ENCODE peak calls at places on chromosomes 7 and 10, in eight cellular contexts. Y, X, R, A, C, V, S and Z are unnamed samples. For H3K27me3, the result is how much of the 10 kb centered on the place peaks cover.

GRCh38 chr7:17661982-17662585 is 278.2 kb downstream of the SNX13 start:
- DNase-seq in Y (no peak), X (no peak), S (no peak), C (no peak), R (no peak), A (no peak), V (peak), Z (peak)

GRCh38 chr10:127715782-127716378 is 21.1 kb upstream of the FOXI2 start:
- DNase-seq in X (no peak), S (peak), V (peak), Y (peak), C (peak), A (peak), R (peak), Z (peak)

GRCh38 chr10:49015700-49016099 is 76.1 kb upstream of the LRRC18 start:
- DNase-seq in Y (no peak), X (no peak), C (no peak), S (no peak), V (no peak), R (no peak), A (no peak), Z (no peak)

GRCh38 chr7:119959811-119960210 is 313.2 kb upstream of the KCND2 start:
- DNase-seq in X (no peak), Y (no peak), R (no peak), S (no peak), A (peak), C (no peak), V (no peak), Z (peak)

GRCh38 chr7:70177166-70177565 is 578.9 kb downstream of the AUTS2 start:
- DNase-seq in X (no peak), V (no peak), Y (no peak), C (no peak), A (no peak), S (no peak), R (no peak), Z (peak)

GRCh38 chr10:3848768-3849643 is 64.0 kb upstream of the KLF6 start:
- DNase-seq in Y (no peak), V (no peak), A (peak), C (no peak), S (no peak), R (no peak), X (no peak), Z (peak)

GRCh38 chr10:130353928-130354327 is 217.7 kb downstream of the GLRX3 start:
- DNase-seq in V (no peak), R (no peak), X (no peak), S (no peak), Y (no peak), C (no peak), A (no peak), Z (no peak)

GRCh38 chr7:41103331-41103730 is 599.6 kb downstream of the INHBA start:
- DNase-seq in C (no peak), R (no peak), Y (no peak), V (peak), X (no peak), A (peak), S (no peak), Z (peak)

GRCh38 chr10:93190377-93190776 is 116.7 kb downstream of the CYP26A1 start:
- DNase-seq in R (no peak), X (no peak), S (no peak), V (no peak), C (no peak), Y (no peak), A (no peak), Z (no peak)

GRCh38 chr7:1181031-1181430 is 21.0 kb upstream of the ZFAND2A start:
- DNase-seq in R (no peak), C (no peak), V (no peak), Y (no peak), S (no peak), X (no peak), A (no peak), Z (no peak)

GRCh38 chr7:1619152-1620079 is 49.6 kb upstream of the PSMG3 start:
- DNase-seq in A (no peak), X (no peak), Y (no peak), R (no peak), C (peak), V (no peak), S (no peak), Z (no peak)

GRCh38 chr7:50321678-50322077 is 17.2 kb downstream of the IKZF1 start:
- DNase-seq in Y (no peak), X (no peak), S (no peak), V (no peak), R (no peak), C (no peak), A (no peak), Z (no peak)

GRCh38 chr7:42877852-42878251 is 34.0 kb downstream of the C7orf25 start:
- DNase-seq in S (no peak), A (no peak), X (no peak), C (no peak), V (no peak), Y (no peak), R (no peak), Z (no peak)

GRCh38 chr10:42868530-42868929 is 85.9 kb downstream of the BMS1 start:
- DNase-seq in Y (no peak), S (no peak), X (no peak), V (no peak), C (no peak), R (no peak), A (no peak), Z (no peak)

GRCh38 chr7:31562002-31562401 is 48.1 kb downstream of the ITPRID1 start:
- DNase-seq in R (no peak), V (peak), Y (no peak), X (no peak), C (no peak), S (no peak), A (no peak), Z (no peak)

GRCh38 chr7:135508853-135509588 is 881 bp downstream of the CNOT4 start:
- DNase-seq in A (peak), V (peak), Y (peak), R (peak), C (peak), X (peak), S (no peak), Z (peak)

GRCh38 chr7:38428040-38428439 is 154.6 kb upstream of the TARP start:
- DNase-seq in X (no peak), V (no peak), Y (no peak), C (no peak), R (no peak), A (no peak), S (no peak), Z (peak)

GRCh38 chr10:100396605-100397004 is 49.6 kb downstream of the SCD start:
- DNase-seq in Y (no peak), S (no peak), X (no peak), V (no peak), R (no peak), A (no peak), C (no peak), Z (no peak)

GRCh38 chr10:127148066-127148932 is 48.1 kb downstream of the INSYN2A start:
- DNase-seq in C (no peak), V (no peak), S (peak), Y (no peak), X (no peak), R (no peak), A (peak), Z (peak)

GRCh38 chr10:20489961-20490360 is 407.1 kb downstream of the NEBL start:
- DNase-seq in A (no peak), Y (no peak), C (no peak), V (no peak), S (no peak), R (no peak), X (no peak), Z (no peak)

GRCh38 chr7:37986780-37987380 is 66.4 kb downstream of the EPDR1 start:
- DNase-seq in C (no peak), S (no peak), A (no peak), X (no peak), Y (no peak), R (peak), V (peak), Z (no peak)

GRCh38 chr7:50655020-50655419 is 89.8 kb upstream of the DDC start:
- DNase-seq in C (no peak), S (no peak), R (no peak), X (no peak), Y (no peak), A (no peak), V (no peak), Z (no peak)

GRCh38 chr7:84697506-84697905 is 489.4 kb downstream of the SEMA3D start:
- DNase-seq in S (no peak), V (no peak), R (no peak), X (no peak), Y (no peak), A (peak), C (no peak), Z (peak)

GRCh38 chr7:148914208-148914777 is 30.2 kb upstream of the EZH2 start:
- DNase-seq in S (peak), V (no peak), R (no peak), X (peak), A (peak), Y (no peak), C (no peak), Z (peak)

GRCh38 chr7:73810991-73811360 is 19.8 kb upstream of the CLDN4 start:
- DNase-seq in S (no peak), Y (no peak), R (peak), V (peak), X (no peak), A (no peak), C (peak), Z (no peak)

GRCh38 chr10:70602665-70603438 is at the start of gene PRF1:
- DNase-seq in Y (no peak), A (no peak), X (no peak), R (no peak), S (no peak), V (no peak), C (no peak), Z (no peak)

GRCh38 chr10:110376021-110376773 is 71.5 kb upstream of the SMNDC1 start:
- DNase-seq in C (no peak), V (no peak), X (no peak), A (no peak), R (no peak), S (no peak), Y (no peak), Z (no peak)

GRCh38 chr10:79328737-79329504 is 18.3 kb upstream of the PPIF start:
- DNase-seq in V (no peak), Y (no peak), C (no peak), R (no peak), A (peak), X (peak), S (no peak), Z (peak)

GRCh38 chr10:3217301-3217700 is 44.7 kb upstream of the PITRM1 start:
- DNase-seq in Y (no peak), V (no peak), R (no peak), C (no peak), X (no peak), A (peak), S (no peak), Z (peak)

GRCh38 chr10:114571316-114571999 is 86.6 kb downstream of the ABLIM1 start:
- DNase-seq in C (no peak), R (no peak), A (no peak), Y (no peak), V (no peak), X (no peak), S (no peak), Z (no peak)

GRCh38 chr10:133399123-133399601 is 5.2 kb downstream of the MTG1 start:
- DNase-seq in V (no peak), Y (no peak), C (no peak), S (no peak), X (no peak), A (no peak), R (no peak), Z (no peak)

GRCh38 chr10:61942997-61943457 is 41.5 kb downstream of the ARID5B start:
- DNase-seq in Y (no peak), R (no peak), V (no peak), S (no peak), A (no peak), X (no peak), C (no peak), Z (peak)

GRCh38 chr7:1918063-1918645 is 248.1 kb downstream of the ELFN1 start:
- DNase-seq in A (no peak), S (no peak), V (no peak), R (no peak), X (no peak), Y (no peak), C (no peak), Z (no peak)

GRCh38 chr10:36256905-36257304 is 614.8 kb upstream of the FZD8 start:
- DNase-seq in V (no peak), C (no peak), A (peak), X (peak), S (no peak), Y (no peak), R (no peak), Z (peak)

GRCh38 chr7:126450269-126450671 is 802.5 kb downstream of the GRM8 start:
- DNase-seq in S (no peak), V (no peak), C (no peak), R (no peak), A (no peak), X (no peak), Y (peak), Z (no peak)

GRCh38 chr7:9189683-9190082 is 756.3 kb downstream of the NXPH1 start:
- DNase-seq in C (no peak), V (no peak), S (no peak), Y (no peak), X (no peak), R (peak), A (no peak), Z (no peak)

GRCh38 chr7:47661051-47661714 is 79.3 kb upstream of the TNS3 start:
- DNase-seq in Y (peak), X (no peak), V (no peak), A (no peak), C (peak), S (no peak), R (no peak), Z (no peak)

GRCh38 chr10:77553311-77553710 is 84.3 kb downstream of the KCNMA1 start:
- DNase-seq in C (no peak), V (no peak), S (no peak), Y (no peak), A (no peak), R (no peak), X (no peak), Z (no peak)

GRCh38 chr10:77554996-77555397 is 82.6 kb downstream of the KCNMA1 start:
- DNase-seq in A (no peak), R (no peak), V (no peak), S (no peak), X (no peak), Y (no peak), C (no peak), Z (no peak)

GRCh38 chr10:77553966-77554365 is 83.6 kb downstream of the KCNMA1 start:
- DNase-seq in R (no peak), A (peak), Y (no peak), S (no peak), X (no peak), C (no peak), V (no peak), Z (no peak)

GRCh38 chr10:77550378-77550777 is 87.2 kb downstream of the KCNMA1 start:
- DNase-seq in C (no peak), S (no peak), Y (no peak), X (no peak), V (no peak), R (no peak), A (no peak), Z (no peak)

GRCh38 chr10:77552252-77552651 is 85.4 kb downstream of the KCNMA1 start:
- DNase-seq in A (no peak), S (no peak), V (no peak), R (no peak), Y (no peak), X (no peak), C (no peak), Z (no peak)
- H2AFZ ChIP-seq in A (no peak), S (no peak), V (no peak), R (no peak), Y (no peak), X (no peak), C (no peak), Z (no peak)

DNA sequence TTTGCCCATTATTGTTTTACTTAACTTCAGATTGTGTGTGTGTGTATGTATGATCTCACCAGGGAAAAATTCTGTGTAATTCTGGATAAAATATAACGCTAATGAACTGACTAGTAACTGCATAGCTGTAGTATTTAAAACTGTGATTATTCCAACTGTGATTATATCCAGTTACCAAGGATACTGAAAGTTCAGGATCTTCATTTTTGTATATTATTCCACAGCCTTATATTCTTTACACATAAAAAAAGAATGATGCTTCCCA is 2.9 kb downstream of the TWIST1 start:
- DNase-seq in C (no peak), V (no peak), X (no peak), R (no peak), A (peak), Y (no peak), S (no peak), Z (peak)
- H3K27me3 ChIP-seq in C (under half), V (half or more), X (half or more), R (half or more), A (under half), Y (under half), S (under half), Z (under half)

DNA sequence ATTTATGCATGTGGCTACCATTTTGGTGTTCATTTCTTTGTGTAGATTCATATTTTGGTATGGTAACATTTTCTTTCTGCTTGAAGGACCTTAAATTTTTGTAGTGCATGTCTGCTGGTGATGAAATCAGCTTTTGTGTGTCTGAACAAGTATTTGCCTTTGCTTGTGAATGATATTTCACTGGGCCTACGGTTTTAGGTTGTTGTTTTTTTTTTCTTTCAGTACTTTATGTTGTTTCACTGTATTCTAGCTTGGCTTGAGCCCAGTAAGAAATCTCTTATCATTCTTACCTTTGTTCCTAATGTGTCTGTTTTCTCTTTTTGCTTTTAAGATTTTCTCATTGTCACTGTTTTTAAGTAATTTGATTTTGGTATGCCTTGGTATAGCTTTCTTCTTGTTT is 31.9 kb downstream of the SAMD8 start:
- DNase-seq in S (no peak), A (no peak), Y (no peak), R (no peak), X (no peak), V (no peak), C (no peak), Z (peak)
- TF ChIP-seq EZH2phosphoT487 in S (no peak), A (no peak), Y (no peak), R (no peak), X (no peak), V (no peak), C (no peak), Z (no peak)

GRCh38 chr7:128247108-128247507 is 6.0 kb downstream of the LEP start:
- DNase-seq in V (no peak), S (no peak), R (no peak), X (no peak), A (no peak), Y (no peak), C (no peak), Z (no peak)
- H2AFZ ChIP-seq in V (no peak), S (peak), R (peak), X (no peak), A (no peak), Y (no peak), C (no peak), Z (no peak)

GRCh38 chr7:27203964-27204594 is 4.2 kb upstream of the HOXA13 start:
- DNase-seq in R (no peak), C (no peak), Y (no peak), X (no peak), A (peak), S (no peak), V (no peak), Z (no peak)
- H3K27me3 ChIP-seq in R (half or more), C (half or more), Y (half or more), X (half or more), A (under half), S (under half), V (half or more), Z (under half)